ENCODE peak calls at places on chromosomes 2 and 18, in ten cellular contexts. S is ACHN; T is AML-193; U is SJSA1; E is naive B cell; B is fibroblast of pulmonary artery; D is SHP77; R is activated effector memory CD4-positive, alpha-beta T cell treated with anti-CD3 and anti-CD28 coated beads, Interleukin-2, amount 50 U/mL, for 16 hours; Z is stimulated activated CD4-positive, alpha-beta T cell treated with anti-CD3 and anti-CD28 coated beads, Interleukin-2, amount 100 ng/mL, for 24 hours; I is nephron progenitor cell. K is an unnamed sample.

GRCh38 chr2:226800941-226801784 is 1.5 kb upstream of the IRS1 start:
- DNase-seq in T (no peak), Z (peak), E (peak), R (peak), I (peak), B (peak), U (no peak), D (peak), S (peak), K (peak)

GRCh38 chr2:168705534-168706470 is 96.6 kb upstream of the NOSTRIN start:
- DNase-seq in B (peak), U (no peak), I (no peak), E (no peak), R (no peak), D (no peak), S (peak), Z (no peak), T (peak), K (no peak)

GRCh38 chr2:148645925-148646559 is 1.5 kb downstream of the EPC2 start:
- DNase-seq in R (peak), S (peak), E (peak), B (peak), Z (peak), U (peak), T (peak), D (peak), I (peak), K (no peak)

GRCh38 chr2:199404841-199405240 is 52.9 kb downstream of the SATB2 start:
- DNase-seq in D (no peak), E (no peak), R (no peak), T (no peak), Z (no peak), S (no peak), U (no peak), B (peak), I (no peak), K (no peak)

GRCh38 chr2:215796160-215796559 is 217.2 kb downstream of the MREG start:
- DNase-seq in E (no peak), U (no peak), R (no peak), I (no peak), T (no peak), S (no peak), B (peak), D (no peak), Z (no peak), K (no peak)

GRCh38 chr2:224284134-224284946 is 117.6 kb downstream of the FAM124B start:
- DNase-seq in E (peak), S (peak), Z (no peak), U (no peak), B (peak), R (no peak), D (no peak), T (peak), I (peak), K (no peak)

GRCh38 chr2:215434447-215435260 is 1.2 kb downstream of the FN1 start:
- DNase-seq in Z (no peak), D (no peak), E (no peak), I (no peak), B (peak), U (no peak), T (no peak), S (no peak), R (no peak), K (no peak)

GRCh38 chr2:46276652-46277051 is 20.6 kb upstream of the EPAS1 start:
- DNase-seq in B (peak), U (no peak), I (no peak), E (no peak), Z (no peak), D (no peak), R (no peak), S (peak), T (no peak), K (no peak)

GRCh38 chr2:109694190-109694589 is 80.0 kb downstream of the SOWAHC start:
- DNase-seq in B (peak), Z (no peak), U (no peak), E (no peak), T (no peak), R (no peak), D (no peak), S (peak), I (no peak), K (no peak)

GRCh38 chr2:217622664-217623063 is 380.1 kb downstream of the TNS1 start:
- DNase-seq in D (peak), B (no peak), S (no peak), T (no peak), Z (no peak), U (no peak), I (no peak), R (no peak), E (no peak), K (no peak)

GRCh38 chr2:60553992-60554648 is 666 bp upstream of the BCL11A start:
- DNase-seq in I (peak), Z (peak), B (no peak), R (peak), S (peak), T (no peak), U (no peak), D (no peak), E (peak), K (peak)

GRCh38 chr18:22166070-22166972 is 3.1 kb upstream of the GATA6 start:
- DNase-seq in R (no peak), I (peak), S (no peak), B (peak), T (no peak), D (no peak), E (no peak), U (no peak), Z (no peak), K (peak)

GRCh38 chr18:79681484-79682387 is 2.1 kb downstream of the CTDP1 start:
- DNase-seq in U (no peak), R (peak), I (no peak), T (peak), E (no peak), Z (peak), D (no peak), S (no peak), B (no peak), K (no peak)

GRCh38 chr2:217222511-217222910 is 362.6 kb upstream of the TNP1 start:
- DNase-seq in D (no peak), Z (no peak), U (no peak), T (peak), B (no peak), S (no peak), E (peak), R (no peak), I (no peak), K (no peak)

GRCh38 chr2:176827269-176827668 is 385.3 kb upstream of the HNRNPA3 start:
- DNase-seq in D (no peak), T (no peak), E (no peak), I (no peak), B (no peak), S (no peak), Z (peak), U (no peak), R (no peak), K (no peak)

GRCh38 chr2:231722721-231723307 is 14.5 kb downstream of the PTMA start:
- DNase-seq in T (no peak), S (no peak), E (no peak), R (no peak), D (no peak), I (no peak), Z (no peak), B (no peak), U (no peak), K (no peak)